ENCODE peak calls at places on chromosomes 13 and 19, in five cellular contexts. L is tibial nerve, P is lower leg skin, H is lung, K is neural progenitor cell. M is an unnamed sample.

GRCh38 chr19:46958542-46958941 is 61.1 kb upstream of the NPAS1 start:
- DNase-seq in K (peak; percentile 24), H (no peak), L (no peak), P (no peak), M (no peak)

GRCh38 chr13:100721885-100722512 is 47.4 kb upstream of the TMTC4 start:
- DNase-seq in P (no peak), K (peak; percentile 66), L (peak; percentile 48), H (peak; percentile 40), M (peak; percentile 62)

GRCh38 chr19:18286973-18287635 is 5.7 kb upstream of the JUND start:
- DNase-seq in H (no peak), L (no peak), P (no peak), K (peak; percentile 70), M (no peak)

GRCh38 chr19:6164906-6165531 is 29.6 kb downstream of the ACSBG2 start:
- DNase-seq in L (no peak), K (no peak), H (no peak), P (peak; percentile 2), M (no peak)

GRCh38 chr19:16496613-16496983 is 404 bp downstream of the C19orf44 start:
- DNase-seq in P (peak; percentile 89), L (no peak), H (no peak), K (no peak), M (no peak)

GRCh38 chr19:45960595-45961235 is 12.9 kb downstream of the NOVA2 start:
- DNase-seq in P (no peak), H (no peak), L (no peak), K (peak; percentile 68), M (peak; percentile 31)

GRCh38 chr19:11092181-11092538 is 2.9 kb downstream of the LDLR start:
- DNase-seq in K (no peak), P (no peak), L (no peak), H (no peak), M (no peak)

GRCh38 chr19:29376855-29377354 is 148.9 kb upstream of the VSTM2B start:
- DNase-seq in H (peak; percentile 13), K (no peak), P (peak; percentile 23), L (no peak), M (no peak)

GRCh38 chr13:21426238-21426637 is 32.9 kb downstream of the ZDHHC20 start:
- DNase-seq in L (no peak), K (no peak), P (no peak), H (no peak), M (no peak)

GRCh38 chr13:78881746-78882145 is 222.8 kb upstream of the OBI1 start:
- DNase-seq in H (no peak), L (no peak), P (no peak), K (no peak), M (no peak)

GRCh38 chr13:66400292-66400691 is 829.8 kb downstream of the PCDH9 start:
- DNase-seq in L (no peak), K (no peak), H (no peak), P (no peak), M (no peak)

GRCh38 chr13:84400711-84401110 is 518.4 kb upstream of the SLITRK1 start:
- DNase-seq in P (no peak), K (no peak), L (no peak), H (no peak), M (no peak)

GRCh38 chr13:48667136-48667535 is 13.4 kb downstream of the CYSLTR2 start:
- DNase-seq in H (no peak), P (no peak), L (no peak), K (no peak), M (no peak)

GRCh38 chr19:14089662-14090508 is 666 bp downstream of the SAMD1 start:
- DNase-seq in H (no peak), K (peak; percentile 90), P (peak; percentile 89), L (peak; percentile 17), M (peak; percentile 74)

GRCh38 chr19:14554382-14554812 is 17.5 kb downstream of the NDUFB7 start:
- DNase-seq in P (no peak), L (no peak), H (no peak), K (no peak), M (no peak)

GRCh38 chr13:59270327-59270726 is 893.4 kb downstream of the DIAPH3 start:
- DNase-seq in K (no peak), P (no peak), H (no peak), L (no peak), M (no peak)

GRCh38 chr19:51195616-51196015 is 29.3 kb upstream of the CD33 start:
- DNase-seq in H (no peak), P (peak; percentile 60), L (no peak), K (no peak), M (no peak)

GRCh38 chr13:112444416-112445399 is 68.6 kb downstream of the SPACA7 start:
- DNase-seq in H (peak; percentile 26), P (peak; percentile 77), L (no peak), K (no peak), M (no peak)

GRCh38 chr19:31214997-31215396 is 134.2 kb downstream of the TSHZ3 start:
- DNase-seq in P (no peak), K (no peak), L (no peak), H (no peak), M (no peak)

GRCh38 chr19:19165396-19165795 is 4.7 kb downstream of the MEF2B start:
- DNase-seq in P (no peak), H (no peak), L (no peak), K (no peak), M (no peak)

GRCh38 chr13:27203854-27204253 is 32.2 kb upstream of the USP12 start:
- DNase-seq in H (no peak), L (peak; percentile 15), P (no peak), K (no peak), M (no peak)
- TF ChIP-seq CTCF in H (peak; percentile 7), L (peak; percentile 13), P (no peak), K (no peak), M (no peak)

DNA sequence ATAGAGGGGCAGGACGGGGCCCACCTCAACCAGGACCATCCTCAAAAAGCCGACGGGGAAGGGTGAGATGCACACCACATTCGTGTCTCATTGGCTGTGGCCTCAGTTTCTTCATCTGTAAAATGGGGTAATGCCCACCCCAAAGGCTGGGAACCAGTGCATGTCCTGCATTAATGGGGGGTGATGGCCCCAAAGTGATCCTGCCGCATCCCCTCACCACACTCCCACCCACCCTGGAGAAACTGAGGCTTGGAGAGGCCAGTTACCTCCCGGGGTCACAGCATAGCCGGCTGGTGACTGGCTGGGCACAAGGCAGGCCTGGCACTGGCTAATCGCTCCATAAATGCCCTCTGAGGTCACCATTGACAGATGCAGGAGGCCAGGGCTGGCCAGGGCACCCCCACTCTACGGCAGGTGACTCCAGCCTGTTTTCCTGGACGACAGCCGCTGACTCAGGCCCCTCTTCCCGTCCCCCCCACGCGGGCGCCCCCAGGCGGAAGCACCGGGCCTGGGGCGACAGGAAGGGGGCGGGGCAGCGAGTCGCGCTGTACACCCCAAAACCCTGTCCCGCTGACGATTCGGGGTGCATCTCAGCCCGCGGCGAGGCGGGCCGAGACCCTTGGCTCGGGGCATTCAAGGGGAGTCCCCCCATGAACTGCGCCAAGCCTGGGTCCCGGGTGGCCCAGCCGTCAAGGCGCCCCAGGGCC is 483 bp upstream of the MIDN start:
- DNase-seq in H (peak; percentile 79), L (no peak), K (peak; percentile 69), P (peak; percentile 94), M (peak; percentile 57)
- TF ChIP-seq CTCF in H (no peak), L (no peak), K (peak; percentile 41), P (no peak), M (no peak)

GRCh38 chr13:101942535-101943157 is 459.2 kb downstream of the FGF14 start:
- DNase-seq in P (no peak), L (no peak), K (peak; percentile 49), H (no peak), M (no peak)
- TF ChIP-seq CTCF in P (no peak), L (no peak), K (no peak), H (no peak), M (no peak)

GRCh38 chr13:24328145-24328544 is 18.8 kb downstream of the C1QTNF9 start:
- DNase-seq in L (no peak), P (no peak), K (no peak), H (no peak), M (no peak)
- TF ChIP-seq CTCF in L (no peak), P (no peak), K (no peak), H (no peak), M (no peak)

GRCh38 chr13:41060723-41061074 is 610 bp upstream of the WBP4 start:
- DNase-seq in H (peak; percentile 80), K (peak; percentile 92), P (peak; percentile 96), L (peak; percentile 83), M (peak; percentile 87)
- TF ChIP-seq CTCF in H (no peak), K (no peak), P (no peak), L (no peak), M (no peak)

GRCh38 chr19:39386557-39386956 is 4.3 kb downstream of the PAF1 start:
- DNase-seq in H (no peak), K (no peak), L (no peak), P (peak; percentile 79), M (no peak)

GRCh38 chr19:39389621-39390414 is 1.1 kb downstream of the PAF1 start:
- DNase-seq in P (peak; percentile 83), H (no peak), K (no peak), L (no peak), M (no peak)

GRCh38 chr19:39390460-39390758 is 497 bp downstream of the PAF1 start:
- DNase-seq in H (peak; percentile 67), L (no peak), P (peak; percentile 95), K (no peak), M (no peak)

GRCh38 chr19:39388657-39389056 is 2.2 kb downstream of the PAF1 start:
- DNase-seq in K (no peak), L (no peak), P (no peak), H (no peak), M (no peak)

DNA sequence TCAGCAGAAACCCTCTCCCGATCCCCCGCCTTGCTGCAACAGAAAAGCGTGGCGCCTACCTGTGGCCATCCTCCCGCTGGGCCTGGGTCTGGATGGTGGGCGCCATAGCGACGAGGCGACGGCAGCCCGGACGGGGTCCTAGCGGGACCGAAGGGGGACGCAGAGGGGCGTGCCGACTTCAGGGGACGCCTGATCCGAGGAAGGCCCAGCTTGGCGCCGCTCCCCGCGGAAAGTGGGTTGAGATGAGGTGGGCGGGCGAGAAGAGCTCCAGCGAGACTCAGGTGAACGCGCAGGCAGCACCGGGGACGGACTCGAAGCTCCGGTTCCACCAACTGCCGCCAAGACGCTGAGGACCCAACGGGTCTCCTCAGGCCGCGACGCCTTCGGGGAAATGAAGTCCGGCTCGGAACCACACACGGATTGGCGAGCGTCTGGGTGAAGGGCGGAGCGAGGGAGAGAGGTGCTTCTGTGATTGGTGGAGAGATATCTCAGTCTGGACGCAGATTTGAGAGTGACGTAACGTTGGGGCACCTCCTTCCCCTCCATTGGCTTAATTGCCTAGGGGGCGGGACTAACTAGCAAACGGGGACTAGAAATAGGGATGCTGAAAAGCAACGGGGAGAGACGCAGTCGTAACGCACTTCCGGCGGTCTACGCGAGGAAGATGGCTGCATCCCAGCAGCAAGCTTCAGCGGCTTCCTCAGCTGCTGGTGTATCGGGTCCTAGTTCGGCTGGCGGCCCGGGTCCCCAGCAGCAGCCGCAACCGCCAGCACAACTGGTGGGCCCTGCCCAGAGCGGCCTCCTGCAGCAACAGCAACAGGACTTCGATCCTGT is at the start of the genes MED29 and PAF1:
- DNase-seq in L (peak; percentile 99), P (peak; percentile 99), H (peak; percentile 98), K (peak; percentile 99), M (peak; percentile 90)
- TF ChIP-seq CTCF in L (peak; percentile 48), P (no peak), H (no peak), K (peak; percentile 17), M (no peak)

M was measured in nephron progenitor cell.